ENCODE peak calls at places on chromosomes 7 and 10, in six cellular contexts. D is left ventricle myocardium superior, W is SK-N-DZ, N is thyroid gland, T is body of pancreas, C is amniotic epithelial cell. X is an unnamed sample.

GRCh38 chr7:38630720-38631673 is at the start of gene AMPH:
- DNase-seq in D (peak), W (peak), N (no peak), T (peak), C (peak), X (peak)

GRCh38 chr7:13639416-13639815 is 350.1 kb downstream of the ETV1 start:
- DNase-seq in D (no peak), W (no peak), N (no peak), T (no peak), C (no peak), X (no peak)

GRCh38 chr7:36157506-36158320 is 4.7 kb downstream of the EEPD1 start:
- DNase-seq in D (no peak), W (no peak), N (no peak), T (no peak), C (no peak), X (no peak)

GRCh38 chr10:119327096-119327745 is 119.8 kb downstream of the GRK5 start:
- DNase-seq in D (no peak), W (no peak), N (no peak), T (no peak), C (no peak), X (no peak)

GRCh38 chr10:120969219-120969645 is 118.1 kb downstream of the WDR11 start:
- DNase-seq in D (no peak), W (no peak), N (no peak), T (no peak), C (peak), X (no peak)

GRCh38 chr7:65509368-65510186 is 135.9 kb downstream of the ZNF92 start:
- DNase-seq in D (peak), W (no peak), N (no peak), T (no peak), C (no peak), X (no peak)

GRCh38 chr10:108454793-108455192 is 1290.3 kb upstream of the SORCS1 start:
- DNase-seq in D (no peak), W (no peak), N (no peak), T (no peak), C (no peak), X (no peak)

GRCh38 chr10:95133016-95133752 is 60.9 kb upstream of the ACSM6 start:
- DNase-seq in D (no peak), W (peak), N (peak), T (peak), C (peak), X (peak)

GRCh38 chr10:131814567-131815290 is 86.1 kb upstream of the PPP2R2D start:
- DNase-seq in D (no peak), W (no peak), N (no peak), T (no peak), C (no peak), X (no peak)

GRCh38 chr7:44415510-44415909 is 74.9 kb downstream of the NUDCD3 start:
- DNase-seq in D (no peak), W (no peak), N (peak), T (no peak), C (peak), X (no peak)

GRCh38 chr7:5041047-5041446 is 4.6 kb upstream of the RBAK start:
- DNase-seq in D (no peak), W (no peak), N (no peak), T (no peak), C (no peak), X (no peak)

GRCh38 chr7:2644514-2645273 is 12.9 kb downstream of the TTYH3 start:
- DNase-seq in D (no peak), W (no peak), N (no peak), T (no peak), C (no peak), X (no peak)

GRCh38 chr10:116122126-116122525 is 150.9 kb downstream of the GFRA1 start:
- DNase-seq in D (no peak), W (no peak), N (no peak), T (no peak), C (no peak), X (no peak)

GRCh38 chr7:2049111-2049781 is 183.5 kb downstream of the MAD1L1 start:
- DNase-seq in D (peak), W (no peak), N (no peak), T (no peak), C (no peak), X (no peak)

GRCh38 chr10:120984221-120984620 is 133.1 kb downstream of the WDR11 start:
- DNase-seq in D (no peak), W (no peak), N (no peak), T (no peak), C (no peak), X (no peak)

GRCh38 chr7:66748791-66749190 is 8.3 kb downstream of the RABGEF1 start:
- DNase-seq in D (peak), W (no peak), N (peak), T (peak), C (no peak), X (no peak)

GRCh38 chr10:69344591-69345244 is 66.4 kb downstream of the HK1 start:
- DNase-seq in D (no peak), W (peak), N (peak), T (no peak), C (no peak), X (no peak)

GRCh38 chr10:30359373-30360206 is 10.5 kb upstream of the MTPAP start:
- DNase-seq in D (peak), W (peak), N (peak), T (peak), C (peak), X (peak)